ENCODE peak calls at places on chromosome 2, in seven cellular contexts. One of them, this sample, is unnamed.

GRCh38 chr2:73823916-73824523 is 4.7 kb upstream of the STAMBP start:
- DNase-seq in IMR-90: peak; percentile 91
- DNase-seq in tibial artery: no peak
- DNase-seq in PC-3: peak; percentile 82
- DNase-seq in left ventricle myocardium inferior: no peak
- DNase-seq in left lung: no peak
- DNase-seq in kidney epithelial cell: peak; percentile 57
- DNase-seq in this sample: peak; percentile 81

GRCh38 chr2:158394453-158394852 is 62.1 kb downstream of the CCDC148 start:
- DNase-seq in IMR-90: no peak
- DNase-seq in tibial artery: no peak
- DNase-seq in PC-3: no peak
- DNase-seq in left ventricle myocardium inferior: no peak
- DNase-seq in left lung: no peak
- DNase-seq in kidney epithelial cell: no peak
- DNase-seq in this sample: no peak

GRCh38 chr2:120480346-120480902 is 134.5 kb downstream of the INHBB start:
- DNase-seq in IMR-90: no peak
- DNase-seq in tibial artery: no peak
- DNase-seq in PC-3: no peak
- DNase-seq in left ventricle myocardium inferior: no peak
- DNase-seq in left lung: no peak
- DNase-seq in kidney epithelial cell: no peak
- DNase-seq in this sample: no peak

GRCh38 chr2:68357608-68358337 is 7.3 kb upstream of the PLEK start:
- DNase-seq in IMR-90: peak; percentile 58
- DNase-seq in tibial artery: peak; percentile 37
- DNase-seq in PC-3: peak; percentile 87
- DNase-seq in left ventricle myocardium inferior: peak; percentile 31
- DNase-seq in left lung: no peak
- DNase-seq in kidney epithelial cell: no peak
- DNase-seq in this sample: peak; percentile 66

GRCh38 chr2:142599504-142599903 is 278.0 kb upstream of the KYNU start:
- DNase-seq in IMR-90: no peak
- DNase-seq in tibial artery: no peak
- DNase-seq in PC-3: peak; percentile 53
- DNase-seq in left ventricle myocardium inferior: no peak
- DNase-seq in left lung: no peak
- DNase-seq in kidney epithelial cell: no peak
- DNase-seq in this sample: no peak

GRCh38 chr2:95266781-95267430 is 7.3 kb upstream of the PROM2 start:
- DNase-seq in IMR-90: no peak
- DNase-seq in tibial artery: no peak
- DNase-seq in PC-3: no peak
- DNase-seq in left ventricle myocardium inferior: no peak
- DNase-seq in left lung: no peak
- DNase-seq in kidney epithelial cell: no peak
- DNase-seq in this sample: no peak

GRCh38 chr2:215994901-215995300 is 18.4 kb downstream of the MREG start:
- DNase-seq in IMR-90: no peak
- DNase-seq in tibial artery: no peak
- DNase-seq in PC-3: no peak
- DNase-seq in left ventricle myocardium inferior: no peak
- DNase-seq in left lung: no peak
- DNase-seq in kidney epithelial cell: no peak
- DNase-seq in this sample: no peak

GRCh38 chr2:106575955-106576354 is 88.8 kb downstream of the CD8B2 start:
- DNase-seq in IMR-90: peak; percentile 56
- DNase-seq in tibial artery: no peak
- DNase-seq in PC-3: no peak
- DNase-seq in left ventricle myocardium inferior: peak; percentile 41
- DNase-seq in left lung: no peak
- DNase-seq in kidney epithelial cell: peak; percentile 86
- DNase-seq in this sample: peak; percentile 65

GRCh38 chr2:178241852-178242551 is 47.7 kb downstream of the OSBPL6 start:
- DNase-seq in IMR-90: peak; percentile 97
- DNase-seq in tibial artery: peak; percentile 73
- DNase-seq in PC-3: peak; percentile 87
- DNase-seq in left ventricle myocardium inferior: peak; percentile 25
- DNase-seq in left lung: peak; percentile 36
- DNase-seq in kidney epithelial cell: peak; percentile 81
- DNase-seq in this sample: peak; percentile 91

GRCh38 chr2:201643216-201643651 is at the start of gene TMEM237:
- DNase-seq in IMR-90: peak; percentile 16
- DNase-seq in tibial artery: peak; percentile 45
- DNase-seq in PC-3: peak; percentile 37
- DNase-seq in left ventricle myocardium inferior: peak; percentile 49
- DNase-seq in left lung: peak; percentile 60
- DNase-seq in kidney epithelial cell: no peak
- DNase-seq in this sample: peak; percentile 65

GRCh38 chr2:63861220-63861822 is 19.6 kb downstream of the UGP2 start:
- DNase-seq in IMR-90: peak; percentile 58
- DNase-seq in tibial artery: peak; percentile 49
- DNase-seq in PC-3: peak; percentile 64
- DNase-seq in left ventricle myocardium inferior: no peak
- DNase-seq in left lung: no peak
- DNase-seq in kidney epithelial cell: no peak
- DNase-seq in this sample: peak; percentile 67

GRCh38 chr2:55923091-55923977 is at the start of gene EFEMP1:
- DNase-seq in IMR-90: peak; percentile 62
- DNase-seq in tibial artery: peak; percentile 83
- DNase-seq in PC-3: peak; percentile 69
- DNase-seq in left ventricle myocardium inferior: peak; percentile 66
- DNase-seq in left lung: peak; percentile 85
- DNase-seq in kidney epithelial cell: no peak
- DNase-seq in this sample: peak; percentile 66

GRCh38 chr2:69141081-69141480 is 128.1 kb downstream of the ANTXR1 start:
- DNase-seq in IMR-90: no peak
- DNase-seq in tibial artery: peak; percentile 56
- DNase-seq in PC-3: no peak
- DNase-seq in left ventricle myocardium inferior: no peak
- DNase-seq in left lung: no peak
- DNase-seq in kidney epithelial cell: no peak
- DNase-seq in this sample: no peak

GRCh38 chr2:9205963-9206948 is at the start of gene ASAP2:
- DNase-seq in IMR-90: peak; percentile 68
- DNase-seq in tibial artery: peak; percentile 68
- DNase-seq in PC-3: peak; percentile 80
- DNase-seq in left ventricle myocardium inferior: peak; percentile 73
- DNase-seq in left lung: peak; percentile 60
- DNase-seq in kidney epithelial cell: no peak
- DNase-seq in this sample: peak; percentile 39

GRCh38 chr2:12293868-12294267 is 422.9 kb upstream of the TRIB2 start:
- DNase-seq in IMR-90: no peak
- DNase-seq in tibial artery: no peak
- DNase-seq in PC-3: no peak
- DNase-seq in left ventricle myocardium inferior: no peak
- DNase-seq in left lung: no peak
- DNase-seq in kidney epithelial cell: no peak
- DNase-seq in this sample: no peak

GRCh38 chr2:5693288-5694015 is 1.3 kb downstream of the SOX11 start:
- DNase-seq in IMR-90: peak; percentile 22
- DNase-seq in tibial artery: no peak
- DNase-seq in PC-3: no peak
- DNase-seq in left ventricle myocardium inferior: no peak
- DNase-seq in left lung: no peak
- DNase-seq in kidney epithelial cell: no peak
- DNase-seq in this sample: no peak
- H3K4me3 ChIP-seq in IMR-90: peak overlapping the region; percentile 74
- H3K4me3 ChIP-seq in tibial artery: peak overlapping the region; percentile 24
- H3K4me3 ChIP-seq in PC-3: no peak overlapping the region
- H3K4me3 ChIP-seq in left ventricle myocardium inferior: peak overlapping the region; percentile 63
- H3K4me3 ChIP-seq in left lung: no peak overlapping the region
- H3K4me3 ChIP-seq in kidney epithelial cell: peak overlapping the region; percentile 68
- H3K4me3 ChIP-seq in this sample: no peak overlapping the region

DNA sequence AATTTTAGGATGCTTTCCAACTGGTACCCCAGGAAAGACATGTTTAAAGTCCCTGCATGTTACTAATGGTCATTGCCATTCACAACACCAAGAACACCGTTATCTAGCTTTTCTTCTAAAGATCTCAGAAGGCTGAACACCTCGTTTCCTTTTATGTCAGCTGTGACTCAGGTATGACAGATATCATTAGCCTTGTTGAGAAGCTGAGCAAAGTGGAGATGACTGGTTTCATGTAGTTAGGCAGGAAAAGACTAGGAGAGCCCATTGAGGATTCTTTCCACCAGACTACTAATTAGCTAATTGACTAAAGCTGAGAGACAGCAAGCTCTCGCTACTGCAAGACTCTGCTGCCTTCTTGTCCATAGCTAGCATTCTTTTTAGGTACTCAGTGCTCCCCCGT is 32.0 kb upstream of the ARL5A start:
- DNase-seq in IMR-90: no peak
- DNase-seq in tibial artery: no peak
- DNase-seq in PC-3: peak; percentile 16
- DNase-seq in left ventricle myocardium inferior: no peak
- DNase-seq in left lung: no peak
- DNase-seq in kidney epithelial cell: no peak
- DNase-seq in this sample: peak; percentile 66
- H3K27me3 ChIP-seq in IMR-90: no peaks in the 10 kb centered on the region
- H3K27me3 ChIP-seq in tibial artery: no peaks in the 10 kb centered on the region
- H3K27me3 ChIP-seq in PC-3: peaks cover 40% of the 10 kb centered on the region
- H3K27me3 ChIP-seq in left ventricle myocardium inferior: no peaks in the 10 kb centered on the region
- H3K27me3 ChIP-seq in left lung: no peaks in the 10 kb centered on the region
- H3K27me3 ChIP-seq in kidney epithelial cell: no peaks in the 10 kb centered on the region
- H3K27me3 ChIP-seq in this sample: no peaks in the 10 kb centered on the region

GRCh38 chr2:165087933-165088901 is 115.6 kb downstream of the SCN3A start:
- DNase-seq in IMR-90: no peak
- DNase-seq in tibial artery: no peak
- DNase-seq in PC-3: no peak
- DNase-seq in left ventricle myocardium inferior: no peak
- DNase-seq in left lung: no peak
- DNase-seq in kidney epithelial cell: no peak
- DNase-seq in this sample: no peak
- TF ChIP-seq CTCF in IMR-90: no peak
- TF ChIP-seq CTCF in tibial artery: no peak
- TF ChIP-seq CTCF in PC-3: no peak
- TF ChIP-seq CTCF in left ventricle myocardium inferior: no peak
- TF ChIP-seq CTCF in left lung: no peak
- TF ChIP-seq CTCF in kidney epithelial cell: no peak
- TF ChIP-seq CTCF in this sample: no peak

DNA sequence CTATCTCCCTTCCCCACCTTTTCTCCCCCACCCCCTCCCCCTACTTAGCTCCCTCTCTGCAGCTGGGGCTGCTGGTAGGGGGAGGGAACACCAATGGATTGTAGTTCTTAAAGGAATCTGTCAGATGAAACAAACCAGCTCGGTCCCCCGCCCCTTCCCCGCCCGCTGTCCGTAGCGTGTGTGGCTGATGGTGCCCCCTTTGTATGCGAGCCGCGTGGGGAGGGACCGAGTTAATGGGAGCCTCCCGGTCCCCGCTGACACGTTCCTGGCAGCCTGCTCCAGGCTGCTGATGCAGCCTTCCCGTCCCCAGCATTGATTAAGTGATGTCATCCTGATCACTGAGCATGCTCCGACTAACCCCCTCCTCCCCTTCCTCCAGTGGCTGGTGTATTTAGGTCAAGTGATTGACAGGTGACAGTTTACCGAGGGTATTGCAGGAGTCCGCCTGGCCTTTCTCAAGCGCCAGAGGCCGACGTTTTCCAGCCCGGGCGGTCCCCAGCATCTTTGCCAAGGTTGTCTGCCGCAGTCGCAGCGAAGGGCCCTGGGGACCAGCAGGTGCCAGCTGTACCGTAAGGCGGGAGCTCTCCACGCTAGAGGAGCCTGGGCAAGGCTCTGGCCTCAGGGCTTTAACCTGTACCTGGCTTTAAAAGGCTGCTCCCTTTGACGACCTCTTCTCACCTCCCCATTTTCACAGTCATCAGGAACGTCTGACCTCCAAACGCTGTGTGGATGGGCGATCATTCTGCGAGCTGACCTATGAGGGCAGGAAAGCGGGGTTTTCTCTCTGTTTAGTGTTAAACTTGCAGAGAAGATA is 1.8 kb downstream of the KIF5C start:
- DNase-seq in IMR-90: no peak
- DNase-seq in tibial artery: no peak
- DNase-seq in PC-3: peak; percentile 39
- DNase-seq in left ventricle myocardium inferior: no peak
- DNase-seq in left lung: no peak
- DNase-seq in kidney epithelial cell: peak; percentile 9
- DNase-seq in this sample: no peak
- H3K4me3 ChIP-seq in IMR-90: no peak overlapping the region
- H3K4me3 ChIP-seq in tibial artery: peak overlapping the region; percentile 60
- H3K4me3 ChIP-seq in PC-3: peak overlapping the region; percentile 64
- H3K4me3 ChIP-seq in left ventricle myocardium inferior: peak overlapping the region; percentile 71
- H3K4me3 ChIP-seq in left lung: no peak overlapping the region
- H3K4me3 ChIP-seq in kidney epithelial cell: peak overlapping the region; percentile 26
- H3K4me3 ChIP-seq in this sample: no peak overlapping the region

DNA sequence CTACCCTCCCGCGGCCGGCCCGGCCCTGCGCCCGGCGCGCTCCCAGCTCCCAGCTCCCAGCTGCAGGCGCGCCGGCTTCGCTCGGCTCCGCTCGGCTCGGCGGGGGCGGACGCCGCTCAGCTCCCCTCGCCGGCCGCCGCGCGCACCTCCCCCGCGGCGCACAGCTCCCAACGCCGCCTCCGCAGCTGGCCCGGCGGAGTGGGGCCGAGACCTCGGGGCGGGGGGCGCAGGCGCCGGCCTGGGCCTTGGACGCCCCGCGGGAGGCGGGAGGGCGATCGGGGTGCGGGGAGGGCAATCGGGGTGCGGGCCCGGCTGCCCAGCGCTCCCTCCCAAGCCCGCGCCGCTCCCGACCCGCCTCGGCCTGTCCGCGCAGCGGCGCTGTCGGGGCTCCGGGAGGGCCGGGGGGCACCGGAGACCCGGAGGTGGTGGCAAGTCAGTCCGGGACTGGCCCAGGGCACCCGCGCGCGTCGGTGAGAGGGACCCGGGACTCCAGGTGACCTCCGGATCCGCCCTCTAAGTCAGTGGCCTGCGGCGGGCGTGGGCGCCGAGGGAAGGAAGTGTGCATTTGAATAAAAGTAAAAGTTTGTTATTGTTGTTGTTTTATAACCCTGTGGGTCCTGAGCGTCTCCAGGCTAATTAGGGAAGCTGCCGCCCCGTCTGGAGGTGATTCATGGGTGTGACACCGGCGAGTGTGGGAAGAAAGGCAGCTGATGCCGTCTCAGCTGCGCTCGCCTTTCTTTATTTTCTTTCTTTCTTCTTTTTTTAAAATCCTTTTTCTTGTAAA is at the start of gene CRACDL:
- DNase-seq in IMR-90: no peak
- DNase-seq in tibial artery: no peak
- DNase-seq in PC-3: peak; percentile 32
- DNase-seq in left ventricle myocardium inferior: no peak
- DNase-seq in left lung: no peak
- DNase-seq in kidney epithelial cell: no peak
- DNase-seq in this sample: peak; percentile 54
- H3K27me3 ChIP-seq in IMR-90: peaks cover 62% of the 10 kb centered on the region
- H3K27me3 ChIP-seq in tibial artery: peaks cover 38% of the 10 kb centered on the region
- H3K27me3 ChIP-seq in PC-3: peaks cover 5% of the 10 kb centered on the region
- H3K27me3 ChIP-seq in left ventricle myocardium inferior: peaks cover 77% of the 10 kb centered on the region
- H3K27me3 ChIP-seq in left lung: peaks cover 17% of the 10 kb centered on the region
- H3K27me3 ChIP-seq in kidney epithelial cell: peaks cover 12% of the 10 kb centered on the region
- H3K27me3 ChIP-seq in this sample: peaks cover 4% of the 10 kb centered on the region